ENCODE peak calls at places on chromosomes 4 and X, in five cellular contexts. E, G, V, P and A are unnamed samples.
A peak's percentile ranks its signal among the peaks of the same experiment; 100 is the strongest.

GRCh38 chrX:119745283-119745848 is 13.0 kb upstream of the SOWAHD start:
- DNase-seq in E (no peak), G (no peak), V (no peak), P (no peak), A (no peak)

GRCh38 chr4:3470244-3471097 is 7.4 kb downstream of the DOK7 start:
- DNase-seq in E (no peak), G (peak; percentile 47), V (no peak), P (no peak), A (no peak)

GRCh38 chr4:87961993-87962791 is 13.3 kb upstream of the SPP1 start:
- DNase-seq in E (no peak), G (peak; percentile 69), V (no peak), P (no peak), A (no peak)

GRCh38 chrX:130769835-130770234 is 133.2 kb downstream of the ENOX2 start:
- DNase-seq in E (no peak), G (no peak), V (no peak), P (no peak), A (no peak)

GRCh38 chr4:101039367-101039766 is 308.0 kb downstream of the PPP3CA start:
- DNase-seq in E (peak; percentile 36), G (no peak), V (no peak), P (no peak), A (no peak)

GRCh38 chrX:138756234-138756633 is 44.7 kb upstream of the FGF13 start:
- DNase-seq in E (no peak), G (peak; percentile 83), V (no peak), P (no peak), A (peak; percentile 11)

GRCh38 chr4:19195696-19196095 is 1056.0 kb upstream of the SLIT2 start:
- DNase-seq in E (no peak), G (no peak), V (no peak), P (no peak), A (no peak)

GRCh38 chr4:69497886-69498395 is 2.2 kb upstream of the UGT2B4 start:
- DNase-seq in E (no peak), G (no peak), V (no peak), P (no peak), A (no peak)